ENCODE peak calls at places on chromosomes 12 and 14, in four cellular contexts. One of them, this sample, is unnamed. For H3K9me3, the result is how much of the 10 kb centered on the place peaks cover.

GRCh38 chr12:120856980-120857379 is 47.2 kb downstream of the SPPL3 start:
- DNase-seq in HCT116: peak
- DNase-seq in HepG2: no peak
- DNase-seq in K562: no peak
- DNase-seq in this sample: no peak

GRCh38 chr12:11719678-11720099 is 70.2 kb downstream of the ETV6 start:
- DNase-seq in HCT116: no peak
- DNase-seq in HepG2: no peak
- DNase-seq in K562: no peak
- DNase-seq in this sample: no peak

GRCh38 chr12:132490481-132491348 is 764 bp downstream of the FBRSL1 start:
- DNase-seq in HCT116: no peak
- DNase-seq in K562: peak
- DNase-seq in HepG2: no peak
- DNase-seq in this sample: no peak

GRCh38 chr12:43789941-43790340 is 16.2 kb downstream of the TWF1 start:
- DNase-seq in K562: peak
- DNase-seq in HepG2: no peak
- DNase-seq in HCT116: no peak
- DNase-seq in this sample: no peak

GRCh38 chr14:105503918-105504692 is 13.1 kb downstream of the TEDC1 start:
- DNase-seq in HCT116: no peak
- DNase-seq in HepG2: no peak
- DNase-seq in K562: no peak
- DNase-seq in this sample: no peak

GRCh38 chr14:77033622-77034521 is 5.4 kb upstream of the IRF2BPL start:
- DNase-seq in K562: no peak
- DNase-seq in HepG2: peak
- DNase-seq in HCT116: no peak
- DNase-seq in this sample: no peak

GRCh38 chr14:99634443-99634842 is 10.5 kb upstream of the HHIPL1 start:
- DNase-seq in K562: no peak
- DNase-seq in HCT116: no peak
- DNase-seq in HepG2: no peak
- DNase-seq in this sample: no peak

GRCh38 chr12:85527192-85527591 is 247.2 kb downstream of the ALX1 start:
- DNase-seq in HepG2: no peak
- DNase-seq in HCT116: no peak
- DNase-seq in K562: no peak
- DNase-seq in this sample: no peak

GRCh38 chr12:90393654-90394053 is 561.3 kb downstream of the CCER1 start:
- DNase-seq in HepG2: no peak
- DNase-seq in K562: no peak
- DNase-seq in HCT116: no peak
- DNase-seq in this sample: no peak

GRCh38 chr12:90398437-90398836 is 556.5 kb downstream of the CCER1 start:
- DNase-seq in HCT116: no peak
- DNase-seq in HepG2: no peak
- DNase-seq in K562: no peak
- DNase-seq in this sample: no peak

GRCh38 chr12:90396556-90396955 is 558.4 kb downstream of the CCER1 start:
- DNase-seq in HepG2: no peak
- DNase-seq in HCT116: no peak
- DNase-seq in K562: no peak
- DNase-seq in this sample: no peak

GRCh38 chr12:90390947-90391346 is 564.0 kb downstream of the CCER1 start:
- DNase-seq in HCT116: no peak
- DNase-seq in K562: no peak
- DNase-seq in HepG2: no peak
- DNase-seq in this sample: no peak

GRCh38 chr12:90393089-90393488 is 561.9 kb downstream of the CCER1 start:
- DNase-seq in HCT116: no peak
- DNase-seq in K562: no peak
- DNase-seq in HepG2: no peak
- DNase-seq in this sample: no peak
- TF ChIP-seq REST in HCT116: no peak
- TF ChIP-seq REST in K562: no peak
- TF ChIP-seq REST in HepG2: no peak
- TF ChIP-seq REST in this sample: no peak

GRCh38 chr14:29749327-29749726 is 178.3 kb downstream of the PRKD1 start:
- DNase-seq in HCT116: no peak
- DNase-seq in K562: no peak
- DNase-seq in HepG2: no peak
- DNase-seq in this sample: no peak
- TF ChIP-seq TCF7L2 in HCT116: no peak
- TF ChIP-seq TCF7L2 in K562: no peak
- TF ChIP-seq TCF7L2 in HepG2: no peak
- TF ChIP-seq TCF7L2 in this sample: no peak

DNA sequence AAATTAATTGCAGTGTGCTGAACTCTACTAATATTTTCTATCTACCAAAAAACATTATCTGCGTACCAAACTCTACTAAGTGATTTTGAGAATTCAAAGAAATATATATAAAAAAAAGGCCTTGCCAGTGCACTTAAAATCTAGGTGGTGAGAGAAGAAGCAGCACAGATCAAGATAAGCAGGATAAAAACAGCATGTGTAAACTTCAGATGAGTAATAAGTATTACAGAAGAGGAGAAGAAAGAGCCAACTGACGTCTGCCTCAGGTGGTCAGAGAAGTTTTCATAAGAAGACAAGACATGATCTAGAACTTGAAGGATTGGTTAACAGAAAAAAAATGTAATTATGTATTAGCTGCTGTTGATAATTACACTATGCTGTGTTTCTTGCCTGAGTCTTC is 166.4 kb downstream of the DUSP6 start:
- DNase-seq in HepG2: no peak
- DNase-seq in HCT116: no peak
- DNase-seq in K562: no peak
- DNase-seq in this sample: no peak
- H3K9me3 ChIP-seq in HepG2: under half
- H3K9me3 ChIP-seq in HCT116: under half
- H3K9me3 ChIP-seq in K562: under half
- H3K9me3 ChIP-seq in this sample: under half

DNA sequence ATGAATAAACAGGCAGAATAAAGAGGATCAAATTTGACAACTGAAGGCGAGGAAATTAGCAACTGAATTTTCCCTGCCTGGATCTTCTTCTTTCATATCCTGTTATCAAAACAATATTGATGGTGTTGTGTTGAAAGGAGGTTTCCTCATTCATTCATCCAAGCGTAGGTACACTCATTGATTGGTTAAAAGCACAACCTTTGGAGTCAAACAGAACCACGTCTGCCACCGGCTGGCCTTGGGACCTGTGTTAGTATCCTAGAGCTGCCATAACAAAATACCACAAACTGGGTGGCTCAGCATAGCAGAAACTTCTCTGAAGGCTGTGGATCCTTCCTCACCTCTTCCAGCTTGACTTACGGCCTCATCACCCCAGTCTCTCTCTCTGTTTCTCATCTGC is 268.6 kb upstream of the PWP1 start:
- DNase-seq in K562: no peak
- DNase-seq in HepG2: peak
- DNase-seq in HCT116: no peak
- DNase-seq in this sample: no peak
- TF ChIP-seq REST in K562: no peak
- TF ChIP-seq REST in HepG2: no peak
- TF ChIP-seq REST in HCT116: no peak
- TF ChIP-seq REST in this sample: no peak